ENCODE peak calls at places on chromosome 16, in eight cellular contexts. U is GM23338, C is lower leg skin, E is heart right ventricle, Y is cardiac fibroblast, Q is AG04449, G is GM12865, L is A549. H is an unnamed sample.

GRCh38 chr16:67979955-67980678 is at the start of gene DPEP3:
- DNase-seq in G (no peak), L (no peak), C (no peak), Y (no peak), U (peak; percentile 88), E (no peak), Q (no peak), H (no peak)

GRCh38 chr16:30553396-30553899 is 4.7 kb downstream of the ZNF764 start:
- DNase-seq in E (no peak), Q (no peak), L (no peak), G (no peak), U (no peak), C (no peak), Y (no peak), H (no peak)

GRCh38 chr16:68732068-68732680 is 4.9 kb upstream of the CDH1 start:
- DNase-seq in L (peak; percentile 68), Q (no peak), Y (no peak), U (peak; percentile 74), C (no peak), E (no peak), G (no peak), H (no peak)

GRCh38 chr16:73057369-73058210 is 9.7 kb upstream of the ZFHX3 start:
- DNase-seq in E (peak; percentile 45), C (no peak), L (no peak), U (peak; percentile 58), Y (peak; percentile 36), G (peak; percentile 54), Q (no peak), H (no peak)

GRCh38 chr16:47787695-47788094 is 326.6 kb downstream of the PHKB start:
- DNase-seq in U (peak; percentile 67), Q (no peak), C (no peak), E (no peak), Y (peak; percentile 31), G (no peak), L (no peak), H (no peak)

GRCh38 chr16:81076566-81077076 is 417 bp downstream of the C16orf46 start:
- DNase-seq in C (peak; percentile 97), U (peak; percentile 88), E (peak; percentile 90), G (peak; percentile 90), L (peak; percentile 87), Y (peak; percentile 89), Q (peak; percentile 14), H (peak; percentile 40)

GRCh38 chr16:78918805-78919204 is 681.7 kb downstream of the MAF start:
- DNase-seq in Y (no peak), E (no peak), Q (no peak), G (no peak), L (no peak), C (peak; percentile 45), U (no peak), H (no peak)

GRCh38 chr16:68417711-68418301 is 30.5 kb downstream of the SMPD3 start:
- DNase-seq in C (no peak), E (peak; percentile 23), U (no peak), G (peak; percentile 87), Y (no peak), Q (no peak), L (no peak), H (no peak)

GRCh38 chr16:47995354-47995753 is 160.4 kb downstream of the ABCC12 start:
- DNase-seq in Q (no peak), L (no peak), U (no peak), C (no peak), E (no peak), G (no peak), Y (no peak), H (no peak)

GRCh38 chr16:56932588-56933265 is 785 bp downstream of the HERPUD1 start:
- DNase-seq in Q (no peak), Y (peak; percentile 84), U (peak; percentile 37), L (peak; percentile 81), C (peak; percentile 95), G (peak; percentile 78), E (peak; percentile 80), H (peak; percentile 86)

GRCh38 chr16:75506567-75506966 is 11.3 kb upstream of the CHST6 start:
- DNase-seq in Y (peak; percentile 97), E (no peak), G (no peak), L (peak; percentile 73), Q (no peak), C (no peak), U (no peak), H (peak; percentile 72)

GRCh38 chr16:28309811-28310311 is 17.5 kb downstream of the SBK1 start:
- DNase-seq in G (peak; percentile 32), E (peak; percentile 37), C (no peak), Y (no peak), L (no peak), Q (no peak), U (no peak), H (no peak)

GRCh38 chr16:51310159-51310558 is 159.1 kb upstream of the SALL1 start:
- DNase-seq in G (no peak), U (no peak), L (no peak), Q (no peak), C (no peak), Y (no peak), E (no peak), H (no peak)

GRCh38 chr16:85570213-85570734 is 42.8 kb upstream of the GSE1 start:
- DNase-seq in Q (no peak), Y (no peak), U (no peak), E (no peak), C (no peak), G (peak; percentile 82), L (no peak), H (no peak)

GRCh38 chr16:49022351-49022963 is 259.2 kb downstream of the CBLN1 start:
- DNase-seq in E (no peak), C (no peak), L (no peak), U (peak; percentile 31), Y (no peak), Q (no peak), G (no peak), H (no peak)

GRCh38 chr16:77191259-77191969 is 424 bp downstream of the MON1B start:
- DNase-seq in L (peak; percentile 47), G (peak; percentile 68), Y (peak; percentile 26), C (peak; percentile 88), E (peak; percentile 31), Q (no peak), U (no peak), H (no peak)

GRCh38 chr16:20762404-20763123 is 1.2 kb upstream of the ACSM3 start:
- DNase-seq in G (no peak), U (no peak), C (no peak), Q (no peak), L (no peak), Y (no peak), E (no peak), H (no peak)
- H3K4me3 ChIP-seq in G (no peak overlapping the region), U (peak overlapping the region; percentile 47), C (no peak overlapping the region), Q (no peak overlapping the region), L (no peak overlapping the region), Y (no peak overlapping the region), E (no peak overlapping the region), H (no peak overlapping the region)

GRCh38 chr16:22316411-22316811 is 19.2 kb downstream of the POLR3E start:
- DNase-seq in U (no peak), Y (no peak), E (no peak), L (no peak), Q (no peak), C (peak; percentile 78), G (no peak), H (no peak)

GRCh38 chr16:22317625-22318024 is 20.4 kb downstream of the POLR3E start:
- DNase-seq in Q (no peak), G (no peak), E (no peak), C (peak; percentile 58), U (no peak), L (no peak), Y (no peak), H (peak; percentile 39)

GRCh38 chr16:22315979-22316378 is 18.8 kb downstream of the POLR3E start:
- DNase-seq in U (no peak), Q (no peak), G (no peak), L (no peak), C (no peak), Y (no peak), E (no peak), H (no peak)

GRCh38 chr16:22318690-22319358 is 21.6 kb downstream of the POLR3E start:
- DNase-seq in Y (peak; percentile 50), U (peak; percentile 77), C (peak; percentile 79), G (peak; percentile 50), Q (no peak), E (no peak), L (peak; percentile 55), H (no peak)

DNA sequence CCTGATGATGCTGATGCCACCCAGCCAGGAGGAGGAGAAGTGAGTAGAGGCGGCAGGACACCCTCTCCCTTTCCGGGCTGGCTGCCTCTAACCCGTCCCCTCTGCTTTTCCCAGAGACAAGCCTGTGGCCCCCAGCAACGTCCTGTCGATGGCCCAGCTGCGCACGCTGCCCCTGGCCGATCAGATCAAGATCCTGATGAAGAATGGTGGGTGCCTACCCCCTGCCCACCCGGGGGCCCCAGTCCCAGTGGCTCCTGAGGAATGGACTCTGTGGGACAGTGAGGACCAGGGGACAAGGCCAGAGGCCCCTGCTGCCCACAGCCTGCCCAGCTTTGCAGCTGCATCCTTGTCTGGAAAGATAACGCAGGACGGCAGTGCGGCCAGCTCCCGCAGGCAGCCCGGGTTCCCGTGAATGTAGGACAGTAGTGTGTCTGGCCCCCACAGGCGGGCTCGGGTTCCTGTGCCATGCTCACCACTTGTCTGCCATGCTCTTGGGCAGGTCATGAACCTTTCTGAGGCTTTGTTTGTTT is 19.9 kb downstream of the POLR3E start:
- DNase-seq in Y (no peak), C (peak; percentile 82), U (no peak), E (no peak), L (no peak), Q (no peak), G (no peak), H (no peak)
- TF ChIP-seq CTCF in Y (no peak), C (no peak), U (no peak), E (no peak), L (no peak), Q (no peak), G (no peak), H (no peak)

DNA sequence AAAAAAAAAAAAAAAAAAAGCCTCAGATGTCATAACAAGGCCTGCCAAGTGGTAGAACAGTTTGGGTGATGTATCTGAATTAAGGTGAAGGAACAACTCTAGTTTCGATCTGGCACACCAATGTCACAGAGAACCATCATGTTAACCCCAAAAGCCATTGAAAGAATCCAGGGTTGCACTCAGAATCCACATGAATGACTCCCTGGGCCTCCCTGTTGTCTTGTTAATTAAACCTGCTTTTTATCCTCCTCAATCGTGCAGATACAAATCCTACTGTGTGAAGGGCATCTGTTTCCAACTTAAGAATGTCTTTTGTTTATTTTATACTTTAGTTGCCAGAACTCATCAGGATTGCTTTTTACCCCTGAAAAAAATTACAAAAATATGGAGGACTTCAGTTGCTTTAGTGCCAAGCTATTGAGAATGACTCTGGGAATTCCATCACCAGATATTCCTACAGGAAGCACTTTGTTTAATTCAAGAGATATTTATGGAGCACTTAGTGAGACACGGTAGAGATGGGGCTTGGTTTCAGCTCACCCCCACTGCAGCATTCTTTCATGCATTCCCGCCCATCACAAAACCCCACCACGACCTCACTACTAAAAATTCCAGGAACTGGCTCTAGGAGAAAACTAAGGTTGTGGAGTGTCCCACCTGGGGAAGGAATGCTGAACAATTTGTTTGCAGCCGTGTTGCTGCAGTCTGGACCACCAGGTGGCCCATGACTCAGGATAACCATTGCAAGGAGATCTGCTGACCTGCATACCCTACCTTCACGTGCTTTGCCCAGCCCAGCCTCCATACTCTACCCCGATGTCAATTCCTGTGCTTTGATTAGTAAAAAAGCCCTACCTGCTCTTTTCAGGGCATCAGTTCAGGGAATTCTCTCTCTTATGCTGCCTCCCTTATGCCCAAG is 63.8 kb upstream of the GPRC5B start:
- DNase-seq in E (no peak), Y (no peak), Q (no peak), G (no peak), U (peak; percentile 92), C (no peak), L (peak; percentile 19), H (no peak)
- H3K4me3 ChIP-seq in E (no peak overlapping the region), Y (no peak overlapping the region), Q (no peak overlapping the region), G (no peak overlapping the region), U (no peak overlapping the region), C (no peak overlapping the region), L (no peak overlapping the region), H (no peak overlapping the region)

GRCh38 chr16:55643161-55643970 is 12.4 kb upstream of the SLC6A2 start:
- DNase-seq in Q (no peak), E (no peak), Y (peak; percentile 42), G (no peak), U (no peak), L (peak; percentile 28), C (peak; percentile 79), H (no peak)
- TF ChIP-seq CTCF in Q (no peak), E (no peak), Y (peak; percentile 16), G (no peak), U (peak; percentile 41), L (no peak), C (no peak), H (no peak)

H was measured in ascending aorta.